ENCODE peak calls at places on chromosomes 7 and 10, in eight cellular contexts. One of them, this sample, is unnamed.

GRCh38 chr10:31753681-31754080 is 174.9 kb downstream of the ARHGAP12 start:
- DNase-seq in HFFc6: no peak
- DNase-seq in HepG2: no peak
- DNase-seq in GM12864: no peak
- DNase-seq in heart right ventricle: no peak
- DNase-seq in psoas muscle: no peak
- DNase-seq in tibial artery: no peak
- DNase-seq in BJ: no peak
- DNase-seq in this sample: no peak

GRCh38 chr7:99473315-99473596 is 566 bp downstream of the ZNF789 start:
- DNase-seq in HFFc6: peak; percentile 70
- DNase-seq in HepG2: peak; percentile 76
- DNase-seq in GM12864: no peak
- DNase-seq in heart right ventricle: no peak
- DNase-seq in psoas muscle: no peak
- DNase-seq in tibial artery: no peak
- DNase-seq in BJ: peak; percentile 21
- DNase-seq in this sample: peak; percentile 24

GRCh38 chr7:24913791-24914464 is 66.0 kb downstream of the OSBPL3 start:
- DNase-seq in HFFc6: no peak
- DNase-seq in HepG2: no peak
- DNase-seq in GM12864: no peak
- DNase-seq in heart right ventricle: no peak
- DNase-seq in psoas muscle: no peak
- DNase-seq in tibial artery: no peak
- DNase-seq in BJ: no peak
- DNase-seq in this sample: no peak

GRCh38 chr10:131438665-131439064 is 127.1 kb upstream of the TCERG1L start:
- DNase-seq in HFFc6: no peak
- DNase-seq in HepG2: no peak
- DNase-seq in GM12864: no peak
- DNase-seq in heart right ventricle: no peak
- DNase-seq in psoas muscle: no peak
- DNase-seq in tibial artery: no peak
- DNase-seq in BJ: no peak
- DNase-seq in this sample: no peak

GRCh38 chr10:50293508-50294320 is 42.4 kb upstream of the ASAH2 start:
- DNase-seq in HFFc6: no peak
- DNase-seq in HepG2: no peak
- DNase-seq in GM12864: no peak
- DNase-seq in heart right ventricle: no peak
- DNase-seq in psoas muscle: no peak
- DNase-seq in tibial artery: no peak
- DNase-seq in BJ: no peak
- DNase-seq in this sample: no peak

GRCh38 chr10:10222288-10222945 is 795.3 kb upstream of the CELF2 start:
- DNase-seq in HFFc6: no peak
- DNase-seq in HepG2: no peak
- DNase-seq in GM12864: no peak
- DNase-seq in heart right ventricle: no peak
- DNase-seq in psoas muscle: no peak
- DNase-seq in tibial artery: no peak
- DNase-seq in BJ: no peak
- DNase-seq in this sample: no peak

GRCh38 chr10:8568401-8568800 is 513.9 kb downstream of the GATA3 start:
- DNase-seq in HFFc6: no peak
- DNase-seq in HepG2: no peak
- DNase-seq in GM12864: no peak
- DNase-seq in heart right ventricle: no peak
- DNase-seq in psoas muscle: no peak
- DNase-seq in tibial artery: no peak
- DNase-seq in BJ: no peak
- DNase-seq in this sample: no peak

GRCh38 chr7:24917510-24918239 is 62.3 kb downstream of the OSBPL3 start:
- DNase-seq in HFFc6: peak; percentile 78
- DNase-seq in HepG2: no peak
- DNase-seq in GM12864: no peak
- DNase-seq in heart right ventricle: no peak
- DNase-seq in psoas muscle: no peak
- DNase-seq in tibial artery: no peak
- DNase-seq in BJ: peak; percentile 54
- DNase-seq in this sample: peak; percentile 36

GRCh38 chr10:116817178-116817577 is 32.1 kb upstream of the ENO4 start:
- DNase-seq in HFFc6: no peak
- DNase-seq in HepG2: no peak
- DNase-seq in GM12864: no peak
- DNase-seq in heart right ventricle: no peak
- DNase-seq in psoas muscle: no peak
- DNase-seq in tibial artery: no peak
- DNase-seq in BJ: no peak
- DNase-seq in this sample: no peak

GRCh38 chr7:46291601-46292150 is 370.6 kb upstream of the IGFBP3 start:
- DNase-seq in HFFc6: peak; percentile 70
- DNase-seq in HepG2: no peak
- DNase-seq in GM12864: no peak
- DNase-seq in heart right ventricle: no peak
- DNase-seq in psoas muscle: no peak
- DNase-seq in tibial artery: no peak
- DNase-seq in BJ: peak; percentile 66
- DNase-seq in this sample: no peak

GRCh38 chr7:12766416-12766815 is 79.0 kb downstream of the ARL4A start:
- DNase-seq in HFFc6: no peak
- DNase-seq in HepG2: no peak
- DNase-seq in GM12864: no peak
- DNase-seq in heart right ventricle: no peak
- DNase-seq in psoas muscle: no peak
- DNase-seq in tibial artery: no peak
- DNase-seq in BJ: no peak
- DNase-seq in this sample: no peak

GRCh38 chr10:37700886-37701780 is 156.3 kb downstream of the ZNF248 start:
- DNase-seq in HFFc6: no peak
- DNase-seq in HepG2: no peak
- DNase-seq in GM12864: no peak
- DNase-seq in heart right ventricle: no peak
- DNase-seq in psoas muscle: no peak
- DNase-seq in tibial artery: peak; percentile 60
- DNase-seq in BJ: no peak
- DNase-seq in this sample: no peak

GRCh38 chr10:62779487-62780248 is 24.9 kb upstream of the ADO start:
- DNase-seq in HFFc6: no peak
- DNase-seq in HepG2: no peak
- DNase-seq in GM12864: peak; percentile 74
- DNase-seq in heart right ventricle: no peak
- DNase-seq in psoas muscle: no peak
- DNase-seq in tibial artery: no peak
- DNase-seq in BJ: no peak
- DNase-seq in this sample: no peak

GRCh38 chr7:112843151-112843550 is 53.0 kb upstream of the TMEM168 start:
- DNase-seq in HFFc6: no peak
- DNase-seq in HepG2: no peak
- DNase-seq in GM12864: no peak
- DNase-seq in heart right ventricle: no peak
- DNase-seq in psoas muscle: no peak
- DNase-seq in tibial artery: no peak
- DNase-seq in BJ: no peak
- DNase-seq in this sample: no peak

GRCh38 chr10:60650272-60650800 is 127.9 kb upstream of the CDK1 start:
- DNase-seq in HFFc6: no peak
- DNase-seq in HepG2: no peak
- DNase-seq in GM12864: no peak
- DNase-seq in heart right ventricle: no peak
- DNase-seq in psoas muscle: no peak
- DNase-seq in tibial artery: no peak
- DNase-seq in BJ: no peak
- DNase-seq in this sample: no peak

GRCh38 chr7:138964838-138965436 is 16.3 kb downstream of the KIAA1549 start:
- DNase-seq in HFFc6: no peak
- DNase-seq in HepG2: no peak
- DNase-seq in GM12864: no peak
- DNase-seq in heart right ventricle: no peak
- DNase-seq in psoas muscle: no peak
- DNase-seq in tibial artery: no peak
- DNase-seq in BJ: no peak
- DNase-seq in this sample: no peak

GRCh38 chr7:22109761-22110160 is 164.1 kb upstream of the CDCA7L start:
- DNase-seq in HFFc6: peak; percentile 49
- DNase-seq in HepG2: peak; percentile 65
- DNase-seq in GM12864: no peak
- DNase-seq in heart right ventricle: no peak
- DNase-seq in psoas muscle: peak; percentile 56
- DNase-seq in tibial artery: no peak
- DNase-seq in BJ: no peak
- DNase-seq in this sample: no peak

GRCh38 chr10:77564781-77565589 is 72.6 kb downstream of the KCNMA1 start:
- DNase-seq in HFFc6: peak; percentile 70
- DNase-seq in HepG2: no peak
- DNase-seq in GM12864: no peak
- DNase-seq in heart right ventricle: no peak
- DNase-seq in psoas muscle: no peak
- DNase-seq in tibial artery: peak; percentile 59
- DNase-seq in BJ: peak; percentile 29
- DNase-seq in this sample: peak; percentile 40

GRCh38 chr10:45557275-45557905 is 115.2 kb downstream of the ZFAND4 start:
- DNase-seq in HFFc6: no peak
- DNase-seq in HepG2: peak; percentile 49
- DNase-seq in GM12864: no peak
- DNase-seq in heart right ventricle: no peak
- DNase-seq in psoas muscle: no peak
- DNase-seq in tibial artery: no peak
- DNase-seq in BJ: no peak
- DNase-seq in this sample: no peak

GRCh38 chr10:99341860-99342517 is 12.8 kb downstream of the CNNM1 start:
- DNase-seq in HFFc6: peak; percentile 53
- DNase-seq in HepG2: no peak
- DNase-seq in GM12864: no peak
- DNase-seq in heart right ventricle: no peak
- DNase-seq in psoas muscle: no peak
- DNase-seq in tibial artery: no peak
- DNase-seq in BJ: peak; percentile 54
- DNase-seq in this sample: no peak

DNA sequence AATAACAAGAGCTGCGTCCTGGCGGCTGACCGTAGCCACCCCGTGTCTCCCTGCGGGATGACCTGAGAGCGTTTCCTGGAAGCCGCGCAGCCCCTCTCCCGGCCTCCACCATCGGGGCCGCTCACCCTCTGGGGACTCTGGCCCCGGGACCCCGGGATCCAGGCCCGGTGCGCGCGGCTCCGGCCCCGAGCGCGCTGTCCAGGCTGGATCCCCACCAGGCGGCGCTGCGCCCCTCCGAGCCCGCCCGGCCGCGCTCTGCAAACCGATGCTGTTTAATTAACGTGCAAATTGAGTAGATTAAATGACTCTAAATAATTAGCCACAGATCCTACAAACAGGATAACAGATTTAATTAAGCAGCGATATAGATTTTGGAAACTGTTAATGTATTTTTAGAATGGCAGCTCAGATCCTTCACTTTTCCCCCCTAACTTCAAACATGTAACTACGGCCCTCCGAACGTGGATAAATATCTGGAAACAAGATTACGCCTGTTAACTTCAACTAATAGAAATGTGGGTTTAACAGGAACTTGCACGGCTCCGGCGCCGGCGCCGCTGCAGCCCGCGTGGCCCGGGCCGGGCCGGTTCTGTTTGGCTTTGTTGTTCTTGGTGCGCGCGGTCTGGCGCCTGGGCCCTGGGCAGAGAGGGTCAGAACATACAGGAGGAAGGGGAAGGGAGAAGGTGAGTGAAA is 7.1 kb upstream of the UNCX start:
- DNase-seq in HFFc6: no peak
- DNase-seq in HepG2: no peak
- DNase-seq in GM12864: no peak
- DNase-seq in heart right ventricle: no peak
- DNase-seq in psoas muscle: no peak
- DNase-seq in tibial artery: no peak
- DNase-seq in BJ: no peak
- DNase-seq in this sample: no peak
- TF ChIP-seq CTCF in HFFc6: peak; percentile 89
- TF ChIP-seq CTCF in HepG2: peak; percentile 76
- TF ChIP-seq CTCF in GM12864: peak; percentile 65
- TF ChIP-seq CTCF in heart right ventricle: peak; percentile 77
- TF ChIP-seq CTCF in psoas muscle: peak; percentile 67
- TF ChIP-seq CTCF in tibial artery: peak; percentile 73
- TF ChIP-seq CTCF in BJ: peak; percentile 50
- TF ChIP-seq CTCF in this sample: peak; percentile 41

GRCh38 chr10:123642697-123643096 is 23.5 kb upstream of the GPR26 start:
- DNase-seq in HFFc6: no peak
- DNase-seq in HepG2: peak; percentile 44
- DNase-seq in GM12864: no peak
- DNase-seq in heart right ventricle: no peak
- DNase-seq in psoas muscle: no peak
- DNase-seq in tibial artery: peak; percentile 40
- DNase-seq in BJ: no peak
- DNase-seq in this sample: no peak
- TF ChIP-seq CTCF in HFFc6: peak; percentile 22
- TF ChIP-seq CTCF in HepG2: peak; percentile 62
- TF ChIP-seq CTCF in GM12864: no peak
- TF ChIP-seq CTCF in heart right ventricle: no peak
- TF ChIP-seq CTCF in psoas muscle: no peak
- TF ChIP-seq CTCF in tibial artery: no peak
- TF ChIP-seq CTCF in BJ: no peak
- TF ChIP-seq CTCF in this sample: no peak

DNA sequence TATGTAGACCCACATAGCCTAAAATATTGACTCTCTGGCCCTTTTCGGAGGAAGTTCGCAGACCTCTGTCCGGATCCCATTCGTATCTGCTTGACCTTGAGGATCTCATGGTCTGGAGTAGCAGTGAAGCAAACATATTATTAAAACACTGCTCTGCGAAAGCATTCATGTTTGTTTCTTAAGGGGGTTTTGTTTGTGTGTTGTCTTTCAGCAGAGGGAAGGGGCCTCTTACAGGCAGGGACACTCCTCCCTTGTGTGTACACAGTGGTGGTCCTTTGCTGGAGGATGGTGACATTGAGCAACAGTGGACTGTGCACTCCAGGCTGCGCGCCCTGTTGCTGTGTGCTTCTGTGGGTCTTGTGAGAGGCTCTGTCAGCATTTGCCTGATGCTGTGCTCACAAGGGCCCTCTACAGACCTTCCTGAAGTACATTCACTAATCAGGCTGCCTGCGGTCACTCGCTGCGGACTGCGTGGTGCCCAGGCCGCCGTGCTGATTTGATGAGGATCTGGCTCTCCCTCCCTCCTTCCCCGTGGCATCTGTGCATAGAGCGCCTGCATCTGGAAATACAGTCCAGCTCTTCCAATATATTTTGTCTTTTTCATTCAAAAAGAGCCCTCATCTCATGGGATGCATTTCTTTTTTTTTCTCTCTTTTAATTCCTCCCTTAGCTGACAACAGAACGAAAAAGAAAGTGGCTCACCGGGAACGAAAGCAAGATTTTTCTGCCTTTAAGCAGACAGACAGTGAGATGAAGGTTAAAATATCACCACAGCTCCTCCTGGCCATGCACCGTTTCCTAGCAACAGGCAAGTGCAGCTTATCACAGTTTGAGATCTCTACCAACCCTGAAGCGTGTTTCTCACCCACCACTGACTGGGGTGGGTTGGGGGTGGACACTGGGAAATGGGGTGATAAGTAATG is 135.8 kb downstream of the CNNM2 start:
- DNase-seq in HFFc6: peak; percentile 62
- DNase-seq in HepG2: peak; percentile 96
- DNase-seq in GM12864: peak; percentile 62
- DNase-seq in heart right ventricle: peak; percentile 67
- DNase-seq in psoas muscle: peak; percentile 60
- DNase-seq in tibial artery: peak; percentile 89
- DNase-seq in BJ: peak; percentile 25
- DNase-seq in this sample: peak; percentile 63
- TF ChIP-seq CTCF in HFFc6: peak; percentile 53
- TF ChIP-seq CTCF in HepG2: peak; percentile 94
- TF ChIP-seq CTCF in GM12864: peak; percentile 63
- TF ChIP-seq CTCF in heart right ventricle: peak; percentile 23
- TF ChIP-seq CTCF in psoas muscle: no peak
- TF ChIP-seq CTCF in tibial artery: peak; percentile 42
- TF ChIP-seq CTCF in BJ: peak; percentile 64
- TF ChIP-seq CTCF in this sample: peak; percentile 66

GRCh38 chr10:2919016-2919415 is 148.3 kb upstream of the PFKP start:
- DNase-seq in HFFc6: no peak
- DNase-seq in HepG2: no peak
- DNase-seq in GM12864: no peak
- DNase-seq in heart right ventricle: no peak
- DNase-seq in psoas muscle: no peak
- DNase-seq in tibial artery: no peak
- DNase-seq in BJ: no peak
- DNase-seq in this sample: no peak
- TF ChIP-seq CTCF in HFFc6: no peak
- TF ChIP-seq CTCF in HepG2: no peak
- TF ChIP-seq CTCF in GM12864: no peak
- TF ChIP-seq CTCF in heart right ventricle: no peak
- TF ChIP-seq CTCF in psoas muscle: no peak
- TF ChIP-seq CTCF in tibial artery: no peak
- TF ChIP-seq CTCF in BJ: no peak
- TF ChIP-seq CTCF in this sample: no peak